ENCODE peak calls at places on chromosomes 12 and 14, in ten cellular contexts. F is HEK293T; P is GM04504; D is T-helper 17 cell; J is NCI-H345; M is GM12864; R is AG08395; Y is stimulated activated CD8-positive, alpha-beta memory T cell treated with anti-CD3 and anti-CD28 coated beads, Interleukin-12 subunit alpha, Interleukin-12 subunit beta, amount 100 ng/mL, for 4 hours; X is T1000; K is foreskin fibroblast. Q is an unnamed sample.

GRCh38 chr14:90450151-90450550 is 53.3 kb downstream of the CALM1 start:
- DNase-seq in F (no peak), P (no peak), D (no peak), J (no peak), M (no peak), R (no peak), Y (no peak), X (no peak), K (no peak), Q (no peak)

GRCh38 chr14:46344327-46344937 is 307.1 kb downstream of the RPL10L start:
- DNase-seq in F (peak), P (peak), D (no peak), J (peak), M (no peak), R (no peak), Y (no peak), X (no peak), K (peak), Q (peak)

GRCh38 chr14:101908795-101909194 is 55.6 kb upstream of the DYNC1H1 start:
- DNase-seq in F (no peak), P (no peak), D (no peak), J (no peak), M (no peak), R (no peak), Y (no peak), X (no peak), K (no peak), Q (no peak)

GRCh38 chr12:38669530-38669929 is 235.9 kb downstream of the CPNE8 start:
- DNase-seq in F (no peak), P (no peak), D (no peak), J (no peak), M (no peak), R (no peak), Y (no peak), X (no peak), K (no peak), Q (no peak)

GRCh38 chr12:105352940-105353635 is 22.6 kb downstream of the C12orf75 start:
- DNase-seq in F (no peak), P (no peak), D (no peak), J (peak), M (no peak), R (no peak), Y (no peak), X (no peak), K (no peak), Q (no peak)

GRCh38 chr12:2283910-2284309 is 231.1 kb downstream of the CACNA1C start:
- DNase-seq in F (no peak), P (peak), D (no peak), J (no peak), M (no peak), R (peak), Y (no peak), X (no peak), K (peak), Q (no peak)

GRCh38 chr12:31749024-31749704 is 20.3 kb upstream of the AMN1 start:
- DNase-seq in F (no peak), P (peak), D (peak), J (peak), M (peak), R (peak), Y (peak), X (peak), K (peak), Q (peak)

GRCh38 chr12:124629799-124630198 is 62.4 kb upstream of the NCOR2 start:
- DNase-seq in F (no peak), P (no peak), D (no peak), J (no peak), M (no peak), R (no peak), Y (no peak), X (no peak), K (no peak), Q (no peak)

GRCh38 chr12:98594050-98594853 is 766 bp downstream of the SLC25A3 start:
- DNase-seq in F (no peak), P (no peak), D (no peak), J (no peak), M (no peak), R (peak), Y (peak), X (no peak), K (peak), Q (no peak)

GRCh38 chr12:7117670-7118069 is 8.7 kb upstream of the C1RL start:
- DNase-seq in F (no peak), P (no peak), D (no peak), J (no peak), M (no peak), R (no peak), Y (no peak), X (no peak), K (no peak), Q (no peak)

GRCh38 chr12:18828987-18829386 is 91.1 kb downstream of the CAPZA3 start:
- DNase-seq in F (no peak), P (no peak), D (no peak), J (no peak), M (no peak), R (no peak), Y (no peak), X (no peak), K (no peak), Q (no peak)

GRCh38 chr14:100899841-100900771 is 3.4 kb downstream of the RTL1 start:
- DNase-seq in F (no peak), P (no peak), D (no peak), J (peak), M (no peak), R (no peak), Y (no peak), X (no peak), K (no peak), Q (no peak)

GRCh38 chr12:131035268-131035681 is 81.6 kb downstream of the ADGRD1 start:
- DNase-seq in F (no peak), P (no peak), D (no peak), J (no peak), M (no peak), R (no peak), Y (no peak), X (no peak), K (no peak), Q (no peak)

GRCh38 chr12:124123432-124124015 is 150.5 kb downstream of the ZNF664 start:
- DNase-seq in F (no peak), P (no peak), D (no peak), J (no peak), M (no peak), R (no peak), Y (no peak), X (no peak), K (no peak), Q (no peak)

GRCh38 chr14:90726656-90727055 is 89.6 kb downstream of the TTC7B start:
- DNase-seq in F (no peak), P (peak), D (no peak), J (no peak), M (no peak), R (peak), Y (no peak), X (no peak), K (peak), Q (no peak)

GRCh38 chr12:109491671-109492070 is 14.2 kb downstream of the UBE3B start:
- DNase-seq in F (no peak), P (no peak), D (no peak), J (no peak), M (no peak), R (no peak), Y (no peak), X (no peak), K (no peak), Q (no peak)

GRCh38 chr14:75257241-75257640 is 21.4 kb upstream of the FOS start:
- DNase-seq in F (no peak), P (peak), D (no peak), J (no peak), M (no peak), R (no peak), Y (no peak), X (no peak), K (peak), Q (no peak)

GRCh38 chr12:123120452-123121166 is 30.3 kb downstream of the PITPNM2 start:
- DNase-seq in F (no peak), P (no peak), D (no peak), J (peak), M (no peak), R (no peak), Y (no peak), X (no peak), K (peak), Q (no peak)

GRCh38 chr12:24719293-24719721 is 229.6 kb downstream of the BCAT1 start:
- DNase-seq in F (no peak), P (no peak), D (no peak), J (no peak), M (no peak), R (peak), Y (peak), X (peak), K (peak), Q (no peak)

GRCh38 chr12:19404232-19404880 is 34.9 kb upstream of the AEBP2 start:
- DNase-seq in F (no peak), P (no peak), D (no peak), J (no peak), M (no peak), R (no peak), Y (peak), X (no peak), K (no peak), Q (no peak)

GRCh38 chr12:9719835-9720234 is 13.1 kb downstream of the CLECL1 start:
- DNase-seq in F (no peak), P (no peak), D (no peak), J (no peak), M (no peak), R (no peak), Y (no peak), X (no peak), K (no peak), Q (no peak)

GRCh38 chr14:97554597-97554996 is 757.4 kb downstream of the VRK1 start:
- DNase-seq in F (no peak), P (no peak), D (no peak), J (no peak), M (no peak), R (no peak), Y (no peak), X (no peak), K (no peak), Q (no peak)

GRCh38 chr14:22375321-22375930 is 213.6 kb downstream of the DAD1 start:
- DNase-seq in F (peak), P (no peak), D (no peak), J (peak), M (no peak), R (peak), Y (no peak), X (no peak), K (peak), Q (peak)

GRCh38 chr12:65188179-65188709 is 18.9 kb downstream of the LEMD3 start:
- DNase-seq in F (no peak), P (no peak), D (no peak), J (no peak), M (no peak), R (no peak), Y (no peak), X (no peak), K (no peak), Q (no peak)

GRCh38 chr12:8078400-8078799 is 3.7 kb upstream of the NECAP1 start:
- DNase-seq in F (no peak), P (no peak), D (peak), J (peak), M (no peak), R (peak), Y (peak), X (no peak), K (peak), Q (no peak)